ENCODE peak calls at places on chromosomes 2 and 18, in four cellular contexts. U, E, L and M are unnamed samples.

GRCh38 chr2:75609937-75610508 is 36.6 kb upstream of the MRPL19 start:
- DNase-seq in U (no peak), E (no peak), L (no peak), M (no peak)

GRCh38 chr2:218259099-218259921 is 1.5 kb upstream of the GPBAR1 start:
- DNase-seq in U (no peak), E (no peak), L (no peak), M (no peak)

GRCh38 chr2:126543081-126543480 is 112.9 kb upstream of the GYPC start:
- DNase-seq in U (no peak), E (no peak), L (peak; percentile 1), M (no peak)

GRCh38 chr2:94871226-94872087 is at the start of gene TEKT4:
- DNase-seq in U (no peak), E (no peak), L (no peak), M (peak; percentile 89)

GRCh38 chr2:19838616-19839015 is 63.2 kb downstream of the TTC32 start:
- DNase-seq in U (no peak), E (no peak), L (no peak), M (no peak)

GRCh38 chr2:236828002-236828401 is 257.7 kb upstream of the COPS8 start:
- DNase-seq in U (no peak), E (no peak), L (no peak), M (no peak)

GRCh38 chr18:51211552-51211951 is 14.1 kb upstream of the MEX3C start:
- DNase-seq in U (no peak), E (no peak), L (peak; percentile 51), M (no peak)

GRCh38 chr2:96831679-96832078 is 12.1 kb downstream of the ANKRD23 start:
- DNase-seq in U (no peak), E (no peak), L (peak; percentile 19), M (no peak)

GRCh38 chr2:27428213-27428977 is at the start of gene NRBP1:
- DNase-seq in U (peak; percentile 79), E (peak; percentile 82), L (peak; percentile 84), M (peak; percentile 68)

GRCh38 chr2:190490502-190490901 is 44.0 kb downstream of the NEMP2 start:
- DNase-seq in U (no peak), E (no peak), L (no peak), M (no peak)

GRCh38 chr2:74239346-74239745 is 40.9 kb downstream of the MTHFD2 start:
- DNase-seq in U (no peak), E (no peak), L (no peak), M (no peak)

GRCh38 chr18:13300796-13301195 is 82.2 kb downstream of the LDLRAD4 start:
- DNase-seq in U (no peak), E (no peak), L (no peak), M (no peak)

GRCh38 chr2:24159708-24160107 is 15.1 kb upstream of the FAM228A start:
- DNase-seq in U (no peak), E (no peak), L (no peak), M (no peak)

GRCh38 chr2:85935746-85936208 is 47.0 kb upstream of the ST3GAL5 start:
- DNase-seq in U (no peak), E (no peak), L (peak; percentile 66), M (no peak)

GRCh38 chr2:145511946-145512345 is 992.0 kb upstream of the ZEB2 start:
- DNase-seq in U (no peak), E (no peak), L (no peak), M (no peak)

GRCh38 chr2:215269397-215270117 is 42.3 kb upstream of the ATIC start:
- DNase-seq in U (peak; percentile 71), E (no peak), L (peak; percentile 74), M (peak; percentile 44)

GRCh38 chr2:151757861-151758260 is 23.6 kb upstream of the NEB start:
- DNase-seq in U (no peak), E (no peak), L (peak; percentile 20), M (no peak)